ENCODE peak calls at places on chromosomes 13 and 19, in seven cellular contexts. M is kidney, Y is AG04450, L is mammary epithelial cell, E is bronchial epithelial cell, G is GM20000, T is heart left ventricle. Z is an unnamed sample.
A peak's percentile ranks its signal among the peaks of the same experiment; 100 is the strongest.

GRCh38 chr19:7605490-7606222 is 10.0 kb downstream of the CAMSAP3 start:
- DNase-seq in M (no peak), Y (no peak), L (peak; percentile 16), E (peak; percentile 28), G (no peak), T (no peak), Z (no peak)

GRCh38 chr13:47110833-47111240 is 214.0 kb upstream of the HTR2A start:
- DNase-seq in M (no peak), Y (no peak), L (no peak), E (no peak), G (no peak), T (no peak), Z (no peak)

GRCh38 chr13:72536668-72537399 is 190.6 kb downstream of the MZT1 start:
- DNase-seq in M (no peak), Y (no peak), L (no peak), E (no peak), G (no peak), T (no peak), Z (no peak)

GRCh38 chr13:75489502-75490263 is 7.7 kb upstream of the TBC1D4 start:
- DNase-seq in M (no peak), Y (peak; percentile 15), L (peak; percentile 55), E (peak; percentile 77), G (peak; percentile 39), T (no peak), Z (no peak)

GRCh38 chr19:9939301-9939913 is 3.1 kb upstream of the OLFM2 start:
- DNase-seq in M (no peak), Y (no peak), L (no peak), E (no peak), G (no peak), T (no peak), Z (no peak)

GRCh38 chr19:10193666-10194499 is 870 bp downstream of the DNMT1 start:
- DNase-seq in M (peak; percentile 87), Y (no peak), L (peak; percentile 63), E (peak; percentile 71), G (peak; percentile 43), T (no peak), Z (peak; percentile 16)

GRCh38 chr19:56942749-56943148 is 102.2 kb upstream of the PEG3 start:
- DNase-seq in M (peak; percentile 88), Y (no peak), L (peak; percentile 2), E (no peak), G (peak; percentile 50), T (peak; percentile 32), Z (peak; percentile 14)

GRCh38 chr13:50248537-50249521 is 233.6 kb downstream of the KCNRG start:
- DNase-seq in M (no peak), Y (no peak), L (no peak), E (no peak), G (no peak), T (no peak), Z (no peak)

GRCh38 chr19:52739576-52739975 is 4.7 kb upstream of the ZNF611 start:
- DNase-seq in M (peak; percentile 79), Y (no peak), L (no peak), E (no peak), G (no peak), T (no peak), Z (no peak)

GRCh38 chr13:32041429-32041828 is 9.9 kb downstream of the FRY start:
- DNase-seq in M (no peak), Y (no peak), L (no peak), E (no peak), G (peak; percentile 43), T (no peak), Z (no peak)

GRCh38 chr13:73231456-73231855 is 172.7 kb downstream of the KLF5 start:
- DNase-seq in M (no peak), Y (no peak), L (no peak), E (no peak), G (no peak), T (no peak), Z (no peak)

GRCh38 chr19:18390075-18390909 is 4.3 kb downstream of the GDF15 start:
- DNase-seq in M (no peak), Y (no peak), L (no peak), E (no peak), G (no peak), T (no peak), Z (no peak)

GRCh38 chr13:74586839-74587238 is 452.6 kb upstream of the KLF12 start:
- DNase-seq in M (no peak), Y (no peak), L (no peak), E (no peak), G (no peak), T (no peak), Z (no peak)

GRCh38 chr19:6509118-6509971 is 7.2 kb upstream of the TUBB4A start:
- DNase-seq in M (peak; percentile 81), Y (no peak), L (no peak), E (no peak), G (no peak), T (no peak), Z (no peak)

GRCh38 chr13:50358715-50359367 is 343.6 kb downstream of the KCNRG start:
- DNase-seq in M (no peak), Y (no peak), L (no peak), E (no peak), G (no peak), T (no peak), Z (no peak)

GRCh38 chr19:27822336-27822735 is 1390.6 kb downstream of the UQCRFS1 start:
- DNase-seq in M (no peak), Y (no peak), L (no peak), E (no peak), G (no peak), T (no peak), Z (no peak)

GRCh38 chr13:95833713-95834112 is 156.8 kb downstream of the DNAJC3 start:
- DNase-seq in M (no peak), Y (no peak), L (peak; percentile 31), E (peak; percentile 55), G (no peak), T (no peak), Z (no peak)

GRCh38 chr19:12756150-12756883 is 4.7 kb downstream of the BEST2 start:
- DNase-seq in M (no peak), Y (no peak), L (no peak), E (no peak), G (no peak), T (no peak), Z (no peak)

GRCh38 chr13:47459512-47459911 is 541.6 kb downstream of the SUCLA2 start:
- DNase-seq in M (no peak), Y (no peak), L (no peak), E (no peak), G (no peak), T (no peak), Z (no peak)

GRCh38 chr13:112711528-112712265 is 21.9 kb downstream of the ATP11A start:
- DNase-seq in M (peak; percentile 92), Y (peak; percentile 96), L (peak; percentile 89), E (peak; percentile 95), G (peak; percentile 66), T (peak; percentile 85), Z (peak; percentile 44)

GRCh38 chr13:44759222-44759721 is 183.1 kb upstream of the TSC22D1 start:
- DNase-seq in M (no peak), Y (no peak), L (peak; percentile 48), E (no peak), G (no peak), T (no peak), Z (no peak)

GRCh38 chr19:48751835-48752510 is 468 bp downstream of the FUT1 start:
- DNase-seq in M (no peak), Y (no peak), L (peak; percentile 31), E (peak; percentile 38), G (no peak), T (no peak), Z (no peak)

GRCh38 chr19:48750351-48750750 is 2.1 kb downstream of the FUT1 start:
- DNase-seq in M (no peak), Y (no peak), L (no peak), E (no peak), G (no peak), T (no peak), Z (no peak)

GRCh38 chr19:48750771-48751504 is 1.5 kb downstream of the FUT1 start:
- DNase-seq in M (no peak), Y (no peak), L (no peak), E (no peak), G (no peak), T (no peak), Z (no peak)

GRCh38 chr19:48754950-48755645 is at the start of gene FGF21:
- DNase-seq in M (no peak), Y (no peak), L (no peak), E (no peak), G (no peak), T (no peak), Z (no peak)

GRCh38 chr19:48752511-48753365 is at the start of gene FUT1:
- DNase-seq in M (peak; percentile 92), Y (no peak), L (peak; percentile 97), E (peak; percentile 85), G (peak; percentile 54), T (peak; percentile 85), Z (peak; percentile 92)
- TF ChIP-seq CTCF in M (no peak), Y (no peak), L (peak; percentile 5), E (peak; percentile 24), G (no peak), T (no peak), Z (peak; percentile 59)

GRCh38 chr19:739998-740715 is 10.8 kb upstream of the MISP start:
- DNase-seq in M (no peak), Y (no peak), L (no peak), E (no peak), G (no peak), T (no peak), Z (no peak)

GRCh38 chr19:743168-743687 is 7.7 kb upstream of the MISP start:
- DNase-seq in M (peak; percentile 96), Y (no peak), L (no peak), E (no peak), G (no peak), T (no peak), Z (no peak)

GRCh38 chr19:742540-743075 is 8.3 kb upstream of the MISP start:
- DNase-seq in M (no peak), Y (no peak), L (no peak), E (no peak), G (no peak), T (no peak), Z (no peak)

GRCh38 chr19:738509-739128 is 12.3 kb upstream of the MISP start:
- DNase-seq in M (no peak), Y (no peak), L (no peak), E (no peak), G (no peak), T (no peak), Z (no peak)

GRCh38 chr19:741506-742131 is 9.3 kb upstream of the MISP start:
- DNase-seq in M (no peak), Y (no peak), L (no peak), E (no peak), G (no peak), T (no peak), Z (no peak)
- TF ChIP-seq CTCF in M (no peak), Y (peak; percentile 14), L (no peak), E (no peak), G (no peak), T (peak; percentile 25), Z (peak; percentile 41)

GRCh38 chr19:32651729-32652140 is 23.2 kb downstream of the ANKRD27 start:
- DNase-seq in M (no peak), Y (no peak), L (no peak), E (no peak), G (no peak), T (peak; percentile 40), Z (no peak)
- TF ChIP-seq CTCF in M (no peak), Y (peak; percentile 7), L (no peak), E (no peak), G (no peak), T (peak; percentile 17), Z (no peak)

DNA sequence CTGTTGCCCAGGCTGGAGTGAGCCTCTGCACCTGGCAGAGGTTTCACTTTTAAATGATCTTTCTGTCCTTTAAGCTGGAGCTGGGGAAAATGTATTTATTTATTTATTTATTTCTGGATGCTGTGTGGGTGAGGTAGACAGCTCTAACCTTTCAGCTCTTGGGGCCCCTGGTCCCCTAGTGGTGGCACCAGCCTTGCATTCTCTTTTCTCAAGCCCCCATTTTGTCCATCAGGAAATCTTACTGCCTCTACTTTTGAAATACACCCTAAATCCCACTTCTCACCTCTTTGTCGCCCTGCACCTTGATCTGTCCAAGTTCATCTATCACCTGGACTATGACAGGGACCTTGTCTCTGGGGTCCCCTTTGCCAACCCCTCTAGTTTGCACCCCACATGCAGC is 2.1 kb upstream of the B9D2 start:
- DNase-seq in M (no peak), Y (no peak), L (no peak), E (no peak), G (no peak), T (no peak), Z (no peak)
- TF ChIP-seq CTCF in M (no peak), Y (peak; percentile 26), L (peak; percentile 10), E (no peak), G (no peak), T (no peak), Z (peak; percentile 45)